ENCODE peak calls at places on chromosomes 2 and 18, in six cellular contexts. One of them, this sample, is unnamed.

GRCh38 chr2:237754182-237754581 is 44.4 kb upstream of the RBM44 start:
- DNase-seq in transverse colon: no peak
- DNase-seq in neural crest cell: no peak
- DNase-seq in cardiac fibroblast: no peak
- DNase-seq in GM20000: no peak
- DNase-seq in tibial artery: no peak
- DNase-seq in this sample: no peak

GRCh38 chr2:223562078-223562477 is 40.1 kb downstream of the SCG2 start:
- DNase-seq in transverse colon: no peak
- DNase-seq in neural crest cell: no peak
- DNase-seq in cardiac fibroblast: no peak
- DNase-seq in GM20000: no peak
- DNase-seq in tibial artery: no peak
- DNase-seq in this sample: no peak

GRCh38 chr2:223758131-223758840 is 79.1 kb downstream of the AP1S3 start:
- DNase-seq in transverse colon: no peak
- DNase-seq in neural crest cell: no peak
- DNase-seq in cardiac fibroblast: no peak
- DNase-seq in GM20000: no peak
- DNase-seq in tibial artery: no peak
- DNase-seq in this sample: no peak

GRCh38 chr2:199144036-199144435 is 313.7 kb downstream of the SATB2 start:
- DNase-seq in transverse colon: no peak
- DNase-seq in neural crest cell: no peak
- DNase-seq in cardiac fibroblast: no peak
- DNase-seq in GM20000: no peak
- DNase-seq in tibial artery: no peak
- DNase-seq in this sample: no peak

GRCh38 chr2:152825834-152826233 is 107.4 kb downstream of the ARL6IP6 start:
- DNase-seq in transverse colon: no peak
- DNase-seq in neural crest cell: no peak
- DNase-seq in cardiac fibroblast: peak
- DNase-seq in GM20000: no peak
- DNase-seq in tibial artery: no peak
- DNase-seq in this sample: no peak

GRCh38 chr2:234496442-234496834 is 443 bp downstream of the ARL4C start:
- DNase-seq in transverse colon: peak
- DNase-seq in neural crest cell: no peak
- DNase-seq in cardiac fibroblast: no peak
- DNase-seq in GM20000: no peak
- DNase-seq in tibial artery: no peak
- DNase-seq in this sample: peak

GRCh38 chr2:119707117-119708087 is 28.4 kb downstream of the TMEM177 start:
- DNase-seq in transverse colon: no peak
- DNase-seq in neural crest cell: no peak
- DNase-seq in cardiac fibroblast: no peak
- DNase-seq in GM20000: no peak
- DNase-seq in tibial artery: no peak
- DNase-seq in this sample: no peak

GRCh38 chr2:84280873-84281272 is 178.2 kb downstream of the SUCLG1 start:
- DNase-seq in transverse colon: no peak
- DNase-seq in neural crest cell: no peak
- DNase-seq in cardiac fibroblast: no peak
- DNase-seq in GM20000: no peak
- DNase-seq in tibial artery: no peak
- DNase-seq in this sample: no peak

GRCh38 chr18:77124452-77124922 is 8.1 kb downstream of the MBP start:
- DNase-seq in transverse colon: no peak
- DNase-seq in neural crest cell: no peak
- DNase-seq in cardiac fibroblast: no peak
- DNase-seq in GM20000: peak
- DNase-seq in tibial artery: no peak
- DNase-seq in this sample: no peak

GRCh38 chr2:216426938-216427337 is 14.7 kb downstream of the SMARCAL1 start:
- DNase-seq in transverse colon: no peak
- DNase-seq in neural crest cell: no peak
- DNase-seq in cardiac fibroblast: peak
- DNase-seq in GM20000: no peak
- DNase-seq in tibial artery: no peak
- DNase-seq in this sample: no peak

GRCh38 chr18:49051323-49051967 is 100.7 kb upstream of the SMAD7 start:
- DNase-seq in transverse colon: no peak
- DNase-seq in neural crest cell: no peak
- DNase-seq in cardiac fibroblast: no peak
- DNase-seq in GM20000: no peak
- DNase-seq in tibial artery: no peak
- DNase-seq in this sample: no peak

GRCh38 chr2:204795156-204795555 is 249.9 kb downstream of the PARD3B start:
- DNase-seq in transverse colon: no peak
- DNase-seq in neural crest cell: no peak
- DNase-seq in cardiac fibroblast: peak
- DNase-seq in GM20000: no peak
- DNase-seq in tibial artery: no peak
- DNase-seq in this sample: no peak

GRCh38 chr2:235045973-235046343 is 94.1 kb downstream of the SH3BP4 start:
- DNase-seq in transverse colon: no peak
- DNase-seq in neural crest cell: no peak
- DNase-seq in cardiac fibroblast: no peak
- DNase-seq in GM20000: no peak
- DNase-seq in tibial artery: no peak
- DNase-seq in this sample: no peak

GRCh38 chr2:122799391-122799790 is 1043.9 kb downstream of the TSN start:
- DNase-seq in transverse colon: no peak
- DNase-seq in neural crest cell: no peak
- DNase-seq in cardiac fibroblast: peak
- DNase-seq in GM20000: no peak
- DNase-seq in tibial artery: no peak
- DNase-seq in this sample: no peak

GRCh38 chr18:11752116-11752911 is 63.2 kb downstream of the GNAL start:
- DNase-seq in transverse colon: no peak
- DNase-seq in neural crest cell: peak
- DNase-seq in cardiac fibroblast: peak
- DNase-seq in GM20000: peak
- DNase-seq in tibial artery: no peak
- DNase-seq in this sample: no peak

GRCh38 chr2:97910403-97911209 is 85.1 kb downstream of the TMEM131 start:
- DNase-seq in transverse colon: no peak
- DNase-seq in neural crest cell: no peak
- DNase-seq in cardiac fibroblast: no peak
- DNase-seq in GM20000: no peak
- DNase-seq in tibial artery: no peak
- DNase-seq in this sample: no peak

GRCh38 chr18:77702686-77703085 is 453.0 kb downstream of the GALR1 start:
- DNase-seq in transverse colon: no peak
- DNase-seq in neural crest cell: peak
- DNase-seq in cardiac fibroblast: peak
- DNase-seq in GM20000: no peak
- DNase-seq in tibial artery: no peak
- DNase-seq in this sample: no peak

GRCh38 chr18:48680871-48681270 is 142.0 kb downstream of the CTIF start:
- DNase-seq in transverse colon: no peak
- DNase-seq in neural crest cell: peak
- DNase-seq in cardiac fibroblast: peak
- DNase-seq in GM20000: no peak
- DNase-seq in tibial artery: peak
- DNase-seq in this sample: no peak

GRCh38 chr2:12131975-12132374 is 385.5 kb downstream of the LPIN1 start:
- DNase-seq in transverse colon: no peak
- DNase-seq in neural crest cell: no peak
- DNase-seq in cardiac fibroblast: peak
- DNase-seq in GM20000: no peak
- DNase-seq in tibial artery: no peak
- DNase-seq in this sample: no peak

GRCh38 chr2:67255933-67256615 is 141.1 kb upstream of the ETAA1 start:
- DNase-seq in transverse colon: no peak
- DNase-seq in neural crest cell: no peak
- DNase-seq in cardiac fibroblast: peak
- DNase-seq in GM20000: no peak
- DNase-seq in tibial artery: no peak
- DNase-seq in this sample: no peak

GRCh38 chr2:191691016-191691725 is 13.2 kb downstream of the NABP1 start:
- DNase-seq in transverse colon: peak
- DNase-seq in neural crest cell: peak
- DNase-seq in cardiac fibroblast: peak
- DNase-seq in GM20000: peak
- DNase-seq in tibial artery: peak
- DNase-seq in this sample: no peak

GRCh38 chr18:25233582-25234362 is 118.2 kb downstream of the ZNF521 start:
- DNase-seq in transverse colon: no peak
- DNase-seq in neural crest cell: no peak
- DNase-seq in cardiac fibroblast: peak
- DNase-seq in GM20000: no peak
- DNase-seq in tibial artery: no peak
- DNase-seq in this sample: no peak

GRCh38 chr2:71897145-71897495 is 250.5 kb downstream of the CYP26B1 start:
- DNase-seq in transverse colon: no peak
- DNase-seq in neural crest cell: no peak
- DNase-seq in cardiac fibroblast: no peak
- DNase-seq in GM20000: no peak
- DNase-seq in tibial artery: no peak
- DNase-seq in this sample: no peak

GRCh38 chr2:46435796-46436360 is 43.5 kb upstream of the TMEM247 start:
- DNase-seq in transverse colon: no peak
- DNase-seq in neural crest cell: no peak
- DNase-seq in cardiac fibroblast: peak
- DNase-seq in GM20000: no peak
- DNase-seq in tibial artery: no peak
- DNase-seq in this sample: no peak

GRCh38 chr2:239830718-239831271 is 194.3 kb downstream of the NDUFA10 start:
- DNase-seq in transverse colon: no peak
- DNase-seq in neural crest cell: no peak
- DNase-seq in cardiac fibroblast: no peak
- DNase-seq in GM20000: no peak
- DNase-seq in tibial artery: no peak
- DNase-seq in this sample: peak

GRCh38 chr18:21281611-21282010 is 39.6 kb downstream of the GREB1L start:
- DNase-seq in transverse colon: no peak
- DNase-seq in neural crest cell: no peak
- DNase-seq in cardiac fibroblast: peak
- DNase-seq in GM20000: no peak
- DNase-seq in tibial artery: no peak
- DNase-seq in this sample: no peak
- TF ChIP-seq CTCF in transverse colon: no peak
- TF ChIP-seq CTCF in neural crest cell: no peak
- TF ChIP-seq CTCF in cardiac fibroblast: no peak
- TF ChIP-seq CTCF in GM20000: no peak
- TF ChIP-seq CTCF in tibial artery: no peak
- TF ChIP-seq CTCF in this sample: no peak

GRCh38 chr2:106108791-106109190 is 85.3 kb downstream of the UXS1 start:
- DNase-seq in transverse colon: no peak
- DNase-seq in neural crest cell: no peak
- DNase-seq in cardiac fibroblast: no peak
- DNase-seq in GM20000: no peak
- DNase-seq in tibial artery: no peak
- DNase-seq in this sample: no peak

GRCh38 chr2:106107509-106108131 is 86.5 kb downstream of the UXS1 start:
- DNase-seq in transverse colon: no peak
- DNase-seq in neural crest cell: no peak
- DNase-seq in cardiac fibroblast: peak
- DNase-seq in GM20000: peak
- DNase-seq in tibial artery: no peak
- DNase-seq in this sample: no peak

GRCh38 chr2:106109675-106110074 is 84.4 kb downstream of the UXS1 start:
- DNase-seq in transverse colon: no peak
- DNase-seq in neural crest cell: no peak
- DNase-seq in cardiac fibroblast: no peak
- DNase-seq in GM20000: no peak
- DNase-seq in tibial artery: no peak
- DNase-seq in this sample: no peak

GRCh38 chr2:106106627-106107508 is 87.2 kb downstream of the UXS1 start:
- DNase-seq in transverse colon: no peak
- DNase-seq in neural crest cell: no peak
- DNase-seq in cardiac fibroblast: no peak
- DNase-seq in GM20000: peak
- DNase-seq in tibial artery: no peak
- DNase-seq in this sample: no peak

DNA sequence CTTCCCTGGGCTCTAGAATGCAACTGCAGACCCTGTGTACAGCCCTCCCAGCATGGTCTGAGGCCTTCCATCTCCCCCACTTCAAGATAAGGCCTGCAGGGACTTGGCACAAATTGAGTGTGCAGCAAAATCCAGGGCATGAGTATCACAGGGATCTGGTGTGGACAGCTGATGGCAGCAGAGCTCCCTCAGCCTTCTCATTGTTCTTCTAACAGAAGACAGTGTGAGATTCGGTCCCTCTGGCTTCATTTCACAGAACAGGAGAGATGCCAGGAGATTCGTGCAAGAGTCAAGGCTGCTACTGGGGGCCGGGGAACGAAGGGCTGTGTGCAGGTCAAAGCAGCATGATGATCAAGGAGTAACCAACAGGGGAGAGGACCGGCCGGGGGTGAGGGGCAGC is 85.8 kb downstream of the UXS1 start:
- DNase-seq in transverse colon: no peak
- DNase-seq in neural crest cell: no peak
- DNase-seq in cardiac fibroblast: peak
- DNase-seq in GM20000: no peak
- DNase-seq in tibial artery: no peak
- DNase-seq in this sample: no peak
- TF ChIP-seq CTCF in transverse colon: no peak
- TF ChIP-seq CTCF in neural crest cell: no peak
- TF ChIP-seq CTCF in cardiac fibroblast: peak
- TF ChIP-seq CTCF in GM20000: no peak
- TF ChIP-seq CTCF in tibial artery: peak
- TF ChIP-seq CTCF in this sample: no peak

DNA sequence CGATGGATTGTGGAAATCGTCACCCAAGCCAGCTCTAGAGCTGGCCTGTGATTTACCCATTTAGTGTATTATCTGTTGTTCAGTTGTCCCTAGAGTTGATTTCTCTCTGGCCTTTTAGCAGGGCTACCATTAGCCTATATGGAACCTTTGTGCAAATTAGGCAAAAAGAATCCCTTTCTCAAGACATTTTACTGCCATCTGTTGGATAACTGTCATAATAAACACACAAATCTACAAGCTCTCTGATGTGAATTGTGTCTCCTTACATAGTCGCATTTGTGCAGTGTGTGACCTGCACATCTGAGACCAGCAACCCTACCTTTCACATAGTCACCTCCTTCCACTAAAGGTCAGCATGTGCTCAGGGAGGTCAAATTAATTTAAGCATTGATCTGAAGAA is 34.0 kb downstream of the LOXHD1 start:
- DNase-seq in transverse colon: no peak
- DNase-seq in neural crest cell: no peak
- DNase-seq in cardiac fibroblast: peak
- DNase-seq in GM20000: no peak
- DNase-seq in tibial artery: no peak
- DNase-seq in this sample: no peak
- TF ChIP-seq CTCF in transverse colon: no peak
- TF ChIP-seq CTCF in neural crest cell: peak
- TF ChIP-seq CTCF in cardiac fibroblast: no peak
- TF ChIP-seq CTCF in GM20000: no peak
- TF ChIP-seq CTCF in tibial artery: no peak
- TF ChIP-seq CTCF in this sample: no peak

DNA sequence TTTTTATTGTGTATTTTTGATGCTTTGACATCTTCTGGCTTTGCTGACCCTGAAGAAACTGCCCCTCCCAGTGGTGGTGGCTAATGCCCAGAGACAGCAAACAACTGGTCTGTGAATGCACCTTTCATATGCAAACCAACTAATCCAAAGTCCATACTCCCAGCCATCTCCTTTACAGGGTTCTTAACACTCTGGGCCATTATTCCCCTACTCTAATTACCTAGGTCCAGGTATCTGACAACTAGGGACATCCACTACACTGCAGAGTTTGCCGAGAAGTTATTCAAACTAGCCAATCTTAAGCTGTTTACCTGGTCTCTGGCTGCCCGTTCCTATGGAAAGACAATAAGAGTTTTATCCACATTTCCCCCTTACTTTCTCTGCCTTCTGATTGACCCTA is 73.6 kb downstream of the FSHR start:
- DNase-seq in transverse colon: no peak
- DNase-seq in neural crest cell: no peak
- DNase-seq in cardiac fibroblast: no peak
- DNase-seq in GM20000: no peak
- DNase-seq in tibial artery: no peak
- DNase-seq in this sample: no peak
- TF ChIP-seq CTCF in transverse colon: no peak
- TF ChIP-seq CTCF in neural crest cell: no peak
- TF ChIP-seq CTCF in cardiac fibroblast: no peak
- TF ChIP-seq CTCF in GM20000: no peak
- TF ChIP-seq CTCF in tibial artery: no peak
- TF ChIP-seq CTCF in this sample: no peak